ENCODE peak calls at places on chromosome 3, in eight cellular contexts. S is stomach, X is HL-60, F is K562, U is suprapubic skin, N is HCT116, Y is spleen, D is GM12891. A is an unnamed sample.

GRCh38 chr3:45154641-45155147 is 8.5 kb upstream of the CDCP1 start:
- DNase-seq in S (no peak), X (no peak), F (no peak), U (no peak), N (no peak), Y (peak), D (no peak), A (no peak)

GRCh38 chr3:45551214-45552010 is 43.1 kb upstream of the LIMD1 start:
- DNase-seq in S (peak), X (no peak), F (peak), U (peak), N (peak), Y (no peak), D (no peak), A (no peak)

GRCh38 chr3:135991621-135992020 is 26.1 kb downstream of the PPP2R3A start:
- DNase-seq in S (no peak), X (no peak), F (no peak), U (no peak), N (no peak), Y (no peak), D (no peak), A (no peak)

GRCh38 chr3:194496217-194496881 is 9.5 kb upstream of the ATP13A3 start:
- DNase-seq in S (no peak), X (peak), F (no peak), U (no peak), N (no peak), Y (no peak), D (no peak), A (no peak)

GRCh38 chr3:27358372-27358771 is 10.8 kb downstream of the NEK10 start:
- DNase-seq in S (no peak), X (no peak), F (no peak), U (no peak), N (no peak), Y (no peak), D (no peak), A (no peak)

GRCh38 chr3:122908251-122908650 is 113.4 kb downstream of the SLC49A4 start:
- DNase-seq in S (no peak), X (no peak), F (no peak), U (no peak), N (no peak), Y (no peak), D (no peak), A (no peak)

GRCh38 chr3:177135841-177136492 is 61.3 kb downstream of the TBL1XR1 start:
- DNase-seq in S (no peak), X (no peak), F (no peak), U (no peak), N (no peak), Y (no peak), D (no peak), A (no peak)

GRCh38 chr3:43753743-43754142 is 63.0 kb downstream of the ABHD5 start:
- DNase-seq in S (no peak), X (no peak), F (no peak), U (no peak), N (no peak), Y (no peak), D (no peak), A (no peak)

GRCh38 chr3:129007792-129008191 is 6.7 kb downstream of the EFCC1 start:
- DNase-seq in S (no peak), X (no peak), F (no peak), U (no peak), N (no peak), Y (no peak), D (no peak), A (no peak)

GRCh38 chr3:16504242-16504641 is 9.3 kb downstream of the RFTN1 start:
- DNase-seq in S (no peak), X (peak), F (no peak), U (no peak), N (no peak), Y (no peak), D (no peak), A (no peak)

GRCh38 chr3:45002139-45002660 is 23.9 kb upstream of the CLEC3B start:
- DNase-seq in S (no peak), X (no peak), F (no peak), U (no peak), N (no peak), Y (no peak), D (no peak), A (no peak)

GRCh38 chr3:13762931-13763330 is 116.9 kb downstream of the WNT7A start:
- DNase-seq in S (no peak), X (no peak), F (no peak), U (no peak), N (peak), Y (no peak), D (no peak), A (no peak)

GRCh38 chr3:197320582-197320981 is 22.2 kb upstream of the DLG1 start:
- DNase-seq in S (no peak), X (no peak), F (no peak), U (no peak), N (no peak), Y (no peak), D (no peak), A (no peak)

GRCh38 chr3:143529018-143529478 is 319.2 kb downstream of the SLC9A9 start:
- DNase-seq in S (no peak), X (no peak), F (no peak), U (no peak), N (no peak), Y (peak), D (no peak), A (no peak)

GRCh38 chr3:37542772-37543449 is 318.8 kb upstream of the CTDSPL start:
- DNase-seq in S (no peak), X (no peak), F (no peak), U (no peak), N (no peak), Y (no peak), D (no peak), A (no peak)

GRCh38 chr3:114706591-114707224 is 412.9 kb downstream of the TIGIT start:
- DNase-seq in S (no peak), X (no peak), F (peak), U (no peak), N (peak), Y (no peak), D (no peak), A (no peak)

GRCh38 chr3:128112406-128112968 is 11.1 kb downstream of the RUVBL1 start:
- DNase-seq in S (no peak), X (no peak), F (no peak), U (no peak), N (peak), Y (no peak), D (no peak), A (no peak)

GRCh38 chr3:182479335-182479734 is 314.0 kb upstream of the ATP11B start:
- DNase-seq in S (no peak), X (no peak), F (no peak), U (no peak), N (no peak), Y (no peak), D (no peak), A (no peak)

GRCh38 chr3:138042043-138042442 is 32.1 kb downstream of the CLDN18 start:
- DNase-seq in S (no peak), X (no peak), F (no peak), U (no peak), N (no peak), Y (no peak), D (no peak), A (no peak)

GRCh38 chr3:41190509-41191284 is 8.6 kb upstream of the CTNNB1 start:
- DNase-seq in S (no peak), X (no peak), F (no peak), U (no peak), N (no peak), Y (no peak), D (no peak), A (no peak)

GRCh38 chr3:122066331-122067213 is 11.4 kb downstream of the CD86 start:
- DNase-seq in S (no peak), X (peak), F (no peak), U (no peak), N (no peak), Y (no peak), D (no peak), A (no peak)

GRCh38 chr3:113063126-113063894 is 72.5 kb downstream of the GTPBP8 start:
- DNase-seq in S (no peak), X (no peak), F (no peak), U (no peak), N (no peak), Y (no peak), D (no peak), A (no peak)

GRCh38 chr3:18389108-18389733 is 35.9 kb downstream of the SATB1 start:
- DNase-seq in S (no peak), X (peak), F (peak), U (no peak), N (peak), Y (no peak), D (no peak), A (no peak)

GRCh38 chr3:24583004-24583403 is 88.4 kb upstream of the THRB start:
- DNase-seq in S (no peak), X (no peak), F (peak), U (no peak), N (no peak), Y (no peak), D (no peak), A (no peak)

GRCh38 chr3:129314757-129315385 is 36.2 kb downstream of the HMCES start:
- DNase-seq in S (peak), X (peak), F (peak), U (peak), N (peak), Y (peak), D (peak), A (no peak)

GRCh38 chr3:128052831-128053419 is 688 bp downstream of the SEC61A1 start:
- DNase-seq in S (no peak), X (no peak), F (no peak), U (no peak), N (no peak), Y (no peak), D (no peak), A (no peak)

GRCh38 chr3:65855370-65856100 is 183.2 kb downstream of the MAGI1 start:
- DNase-seq in S (no peak), X (no peak), F (no peak), U (no peak), N (no peak), Y (no peak), D (no peak), A (no peak)

GRCh38 chr3:13786811-13787210 is 93.1 kb downstream of the WNT7A start:
- DNase-seq in S (no peak), X (no peak), F (no peak), U (no peak), N (no peak), Y (no peak), D (no peak), A (no peak)

GRCh38 chr3:149120051-149120972 is 9.1 kb upstream of the HPS3 start:
- DNase-seq in S (no peak), X (peak), F (peak), U (no peak), N (peak), Y (no peak), D (peak), A (peak)

GRCh38 chr3:62712776-62713175 is 162.4 kb downstream of the CADPS start:
- DNase-seq in S (no peak), X (no peak), F (no peak), U (no peak), N (no peak), Y (no peak), D (no peak), A (no peak)

GRCh38 chr3:180390313-180390712 is 211.7 kb upstream of the TTC14 start:
- DNase-seq in S (no peak), X (no peak), F (no peak), U (no peak), N (no peak), Y (no peak), D (no peak), A (no peak)

GRCh38 chr3:55488398-55489055 is 1.4 kb upstream of the WNT5A start:
- DNase-seq in S (peak), X (no peak), F (no peak), U (peak), N (no peak), Y (no peak), D (no peak), A (no peak)

GRCh38 chr3:3066910-3067309 is 43.3 kb downstream of the IL5RA start:
- DNase-seq in S (no peak), X (no peak), F (no peak), U (no peak), N (no peak), Y (no peak), D (no peak), A (no peak)

GRCh38 chr3:12393894-12394293 is 90.4 kb upstream of the TSEN2 start:
- DNase-seq in S (no peak), X (peak), F (no peak), U (no peak), N (peak), Y (no peak), D (no peak), A (no peak)

GRCh38 chr3:191412764-191413163 is 48.2 kb upstream of the PYDC2 start:
- DNase-seq in S (no peak), X (no peak), F (no peak), U (no peak), N (no peak), Y (no peak), D (no peak), A (no peak)

GRCh38 chr3:64023187-64023860 is at the start of gene PSMD6:
- DNase-seq in S (peak), X (peak), F (peak), U (peak), N (peak), Y (peak), D (peak), A (no peak)

GRCh38 chr3:165874663-165875489 is 37.7 kb upstream of the BCHE start:
- DNase-seq in S (no peak), X (no peak), F (no peak), U (no peak), N (peak), Y (no peak), D (no peak), A (no peak)

GRCh38 chr3:19183572-19183971 is 35.3 kb downstream of the KCNH8 start:
- DNase-seq in S (no peak), X (no peak), F (no peak), U (no peak), N (no peak), Y (no peak), D (no peak), A (no peak)

GRCh38 chr3:39383190-39383912 is at the start of gene SLC25A38:
- DNase-seq in S (peak), X (peak), F (peak), U (peak), N (peak), Y (peak), D (peak), A (peak)

GRCh38 chr3:39384665-39385000 is 1.5 kb downstream of the SLC25A38 start:
- DNase-seq in S (no peak), X (no peak), F (no peak), U (no peak), N (no peak), Y (no peak), D (no peak), A (no peak)

GRCh38 chr3:39386331-39386730 is 3.2 kb downstream of the SLC25A38 start:
- DNase-seq in S (no peak), X (no peak), F (no peak), U (no peak), N (no peak), Y (no peak), D (no peak), A (no peak)

GRCh38 chr3:39385456-39386098 is 2.4 kb downstream of the SLC25A38 start:
- DNase-seq in S (no peak), X (no peak), F (peak), U (no peak), N (no peak), Y (no peak), D (no peak), A (no peak)

GRCh38 chr3:39383913-39384664 is 919 bp downstream of the SLC25A38 start:
- DNase-seq in S (peak), X (peak), F (peak), U (peak), N (peak), Y (peak), D (peak), A (no peak)
- TF ChIP-seq POLR2AphosphoS5 in S (peak), X (peak), F (peak), U (peak), N (peak), Y (peak), D (peak), A (peak)

DNA sequence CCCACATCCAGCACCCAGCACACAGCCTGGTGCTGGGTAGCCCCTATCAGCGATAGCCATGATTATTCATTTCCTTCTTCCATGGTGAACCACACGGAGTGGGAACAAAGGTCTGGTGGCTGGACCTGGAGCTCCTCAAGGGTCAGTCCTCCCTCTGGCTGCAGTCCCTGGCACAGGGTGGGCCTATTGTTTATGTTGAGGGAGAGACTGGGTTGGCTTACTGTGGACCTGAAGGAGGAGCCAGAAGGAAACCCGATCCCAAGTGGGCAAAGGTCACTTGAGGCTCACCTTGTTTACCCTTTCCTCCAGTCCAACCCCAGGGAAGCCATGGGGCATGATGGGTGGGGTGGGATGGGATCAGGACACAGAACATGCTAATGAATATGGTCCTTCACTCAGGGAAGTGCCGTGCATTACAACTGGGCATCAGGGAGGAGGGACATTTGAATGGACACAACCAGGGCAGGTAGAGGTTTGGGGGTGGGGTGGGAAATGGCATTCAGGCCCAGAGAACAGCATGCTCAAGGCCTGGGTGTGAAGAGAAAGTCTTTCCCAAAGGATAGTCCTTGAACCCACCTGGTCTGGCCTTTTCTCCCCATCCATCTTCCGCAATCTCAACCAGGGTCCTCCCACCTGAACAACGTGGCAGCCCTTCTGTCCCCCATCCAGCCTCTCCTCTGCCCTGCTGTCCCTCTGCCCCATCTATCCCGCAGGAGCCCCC is 1.4 kb upstream of the PRKCD start:
- DNase-seq in S (peak), X (no peak), F (no peak), U (no peak), N (no peak), Y (no peak), D (no peak), A (no peak)
- TF ChIP-seq POLR2AphosphoS5 in S (peak), X (no peak), F (no peak), U (no peak), N (no peak), Y (no peak), D (no peak), A (no peak)

GRCh38 chr3:4231041-4231440 is 72.1 kb upstream of the SETMAR start:
- DNase-seq in S (no peak), X (peak), F (no peak), U (no peak), N (no peak), Y (no peak), D (no peak), A (no peak)

GRCh38 chr3:4225005-4225471 is 78.1 kb upstream of the SETMAR start:
- DNase-seq in S (no peak), X (no peak), F (peak), U (no peak), N (no peak), Y (no peak), D (no peak), A (no peak)

GRCh38 chr3:4224331-4224730 is 78.8 kb upstream of the SETMAR start:
- DNase-seq in S (no peak), X (no peak), F (no peak), U (no peak), N (no peak), Y (no peak), D (no peak), A (no peak)

GRCh38 chr3:4232798-4233197 is 70.4 kb upstream of the SETMAR start:
- DNase-seq in S (no peak), X (no peak), F (no peak), U (no peak), N (no peak), Y (no peak), D (no peak), A (no peak)

GRCh38 chr3:4228295-4228694 is 74.9 kb upstream of the SETMAR start:
- DNase-seq in S (no peak), X (no peak), F (no peak), U (no peak), N (no peak), Y (no peak), D (no peak), A (no peak)
- TF ChIP-seq POLR2AphosphoS5 in S (no peak), X (no peak), F (no peak), U (no peak), N (no peak), Y (no peak), D (no peak), A (no peak)

GRCh38 chr3:46580675-46581074 is 14.6 kb upstream of the LRRC2 start:
- DNase-seq in S (no peak), X (no peak), F (no peak), U (no peak), N (no peak), Y (no peak), D (no peak), A (no peak)

GRCh38 chr3:46586738-46587246 is 20.7 kb upstream of the LRRC2 start:
- DNase-seq in S (no peak), X (no peak), F (no peak), U (no peak), N (no peak), Y (no peak), D (no peak), A (no peak)

GRCh38 chr3:46585799-46586693 is 19.9 kb upstream of the LRRC2 start:
- DNase-seq in S (no peak), X (no peak), F (no peak), U (no peak), N (no peak), Y (no peak), D (no peak), A (no peak)

GRCh38 chr3:46579756-46580286 is 13.7 kb upstream of the LRRC2 start:
- DNase-seq in S (peak), X (no peak), F (no peak), U (no peak), N (no peak), Y (no peak), D (no peak), A (no peak)

GRCh38 chr3:46584598-46585467 is 18.7 kb upstream of the LRRC2 start:
- DNase-seq in S (no peak), X (no peak), F (no peak), U (no peak), N (no peak), Y (no peak), D (no peak), A (no peak)
- TF ChIP-seq POLR2AphosphoS5 in S (no peak), X (no peak), F (no peak), U (no peak), N (no peak), Y (no peak), D (no peak), A (no peak)

GRCh38 chr3:53169045-53169831 is 8.2 kb downstream of the PRKCD start:
- DNase-seq in S (no peak), X (peak), F (no peak), U (no peak), N (no peak), Y (no peak), D (no peak), A (no peak)
- TF ChIP-seq POLR2AphosphoS5 in S (no peak), X (peak), F (no peak), U (no peak), N (no peak), Y (no peak), D (no peak), A (no peak)

DNA sequence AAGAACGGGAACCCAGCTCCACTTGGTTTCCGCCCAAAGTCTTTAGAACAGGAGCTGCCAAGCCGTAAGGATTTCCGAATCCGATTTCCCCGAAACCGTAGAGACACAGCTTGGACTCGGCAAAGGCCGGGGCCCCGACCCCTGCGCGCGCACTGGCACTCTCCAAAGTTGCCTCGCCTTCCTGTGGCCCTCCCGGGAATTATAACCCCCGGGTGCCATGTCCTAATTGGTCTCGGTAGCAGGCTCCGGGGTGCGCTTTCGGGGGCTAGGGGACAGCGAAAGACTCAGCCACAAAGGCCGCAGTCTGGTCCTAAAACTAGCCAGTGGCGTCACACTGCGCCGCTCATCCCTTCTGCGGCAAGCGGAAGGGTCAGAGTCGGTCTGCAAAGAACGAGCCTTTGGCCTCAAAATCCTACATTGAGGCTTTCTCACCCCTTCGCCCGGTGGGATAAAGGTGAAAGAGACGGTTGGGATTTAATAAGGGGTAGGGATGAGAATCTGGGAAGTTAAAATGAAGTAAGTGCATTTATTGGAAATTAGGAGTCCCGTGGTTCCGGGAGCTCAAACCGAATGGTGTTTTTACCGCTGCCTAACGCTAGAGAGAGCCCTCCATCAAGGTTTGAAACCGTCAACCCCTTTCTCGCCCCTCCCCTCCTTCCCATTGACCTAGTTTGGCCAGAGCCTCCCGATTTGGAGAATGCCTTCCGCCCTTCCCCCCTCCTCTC is 6.7 kb downstream of the BCL6 start:
- DNase-seq in S (peak), X (peak), F (peak), U (peak), N (peak), Y (peak), D (peak), A (no peak)
- TF ChIP-seq POLR2AphosphoS5 in S (peak), X (no peak), F (no peak), U (no peak), N (peak), Y (peak), D (no peak), A (no peak)

GRCh38 chr3:186930639-186931486 is 537 bp downstream of the ST6GAL1 start:
- DNase-seq in S (peak), X (peak), F (peak), U (peak), N (peak), Y (peak), D (peak), A (no peak)
- TF ChIP-seq POLR2AphosphoS5 in S (no peak), X (peak), F (no peak), U (no peak), N (no peak), Y (peak), D (no peak), A (no peak)